ENCODE peak calls at places on chromosome 1, in nine cellular contexts. N is CD8-positive, alpha-beta T cell; K is epithelial cell of esophagus; W is pancreas; X is body of pancreas; V is fibroblast of lung; E is iPS DF 6.9; I is CD8-positive, alpha-beta memory T cell; S is stomach. C is an unnamed sample.

GRCh38 chr1:156379420-156380165 is 10.6 kb downstream of the RHBG start:
- DNase-seq in E (no peak), K (no peak), X (no peak), S (no peak), N (no peak), V (no peak), I (no peak), W (no peak), C (no peak)

GRCh38 chr1:200207711-200208126 is 180.2 kb downstream of the NR5A2 start:
- DNase-seq in W (no peak), S (no peak), X (no peak), E (no peak), V (peak; percentile 49), K (peak; percentile 16), N (no peak), I (no peak), C (peak; percentile 50)

GRCh38 chr1:191788551-191788950 is 369.7 kb upstream of the RGS18 start:
- DNase-seq in I (no peak), K (no peak), X (no peak), W (no peak), E (no peak), S (no peak), N (no peak), V (no peak), C (no peak)

GRCh38 chr1:97163591-97164275 is 442.1 kb downstream of the PTBP2 start:
- DNase-seq in V (no peak), N (no peak), W (no peak), X (no peak), I (no peak), E (no peak), S (no peak), K (no peak), C (peak; percentile 7)

GRCh38 chr1:116346943-116347673 is 25.9 kb upstream of the ATP1A1 start:
- DNase-seq in W (no peak), K (no peak), X (no peak), S (no peak), I (no peak), E (no peak), V (no peak), N (no peak), C (no peak)

GRCh38 chr1:67942269-67942668 is 108.2 kb downstream of the DIRAS3 start:
- DNase-seq in E (no peak), X (no peak), S (no peak), N (no peak), K (no peak), I (no peak), V (peak; percentile 53), W (no peak), C (no peak)

GRCh38 chr1:212609701-212610574 is 1.4 kb downstream of the ATF3 start:
- DNase-seq in K (no peak), V (peak; percentile 37), N (no peak), X (peak; percentile 34), W (no peak), S (no peak), I (no peak), E (no peak), C (no peak)

GRCh38 chr1:168531605-168532345 is 12.0 kb downstream of the XCL2 start:
- DNase-seq in S (no peak), E (no peak), V (no peak), K (no peak), N (no peak), W (no peak), X (no peak), I (no peak), C (peak; percentile 70)

GRCh38 chr1:41673806-41674205 is 189.3 kb upstream of the EDN2 start:
- DNase-seq in S (no peak), K (no peak), E (no peak), N (peak; percentile 66), V (no peak), I (no peak), X (no peak), W (no peak), C (peak; percentile 91)

GRCh38 chr1:3196577-3197245 is 127.7 kb downstream of the PRDM16 start:
- DNase-seq in E (no peak), W (no peak), K (no peak), N (no peak), V (no peak), X (no peak), S (no peak), I (no peak), C (no peak)

GRCh38 chr1:43932786-43933385 is 715 bp upstream of the ARTN start:
- DNase-seq in V (peak; percentile 36), I (no peak), S (no peak), X (no peak), W (no peak), N (no peak), K (peak; percentile 82), E (no peak), C (no peak)

GRCh38 chr1:31038360-31038759 is 27.2 kb downstream of the PUM1 start:
- DNase-seq in V (peak; percentile 55), S (no peak), E (no peak), I (no peak), W (no peak), K (peak; percentile 70), X (no peak), N (no peak), C (no peak)

GRCh38 chr1:43711049-43711448 is 3.7 kb downstream of the ST3GAL3 start:
- DNase-seq in E (no peak), V (peak; percentile 80), N (no peak), W (no peak), I (no peak), X (no peak), K (peak; percentile 91), S (no peak), C (no peak)

GRCh38 chr1:236854602-236854978 is 59.5 kb downstream of the MTR start:
- DNase-seq in K (peak; percentile 76), N (no peak), W (no peak), E (no peak), X (no peak), I (no peak), S (no peak), V (no peak), C (no peak)

GRCh38 chr1:44296067-44296466 is 59.0 kb downstream of the ERI3 start:
- DNase-seq in S (no peak), V (no peak), E (no peak), K (no peak), X (no peak), N (no peak), I (no peak), W (no peak), C (no peak)

GRCh38 chr1:198079432-198079951 is 77.3 kb upstream of the NEK7 start:
- DNase-seq in E (no peak), N (no peak), I (no peak), K (no peak), W (no peak), X (no peak), V (no peak), S (no peak), C (no peak)

GRCh38 chr1:205312866-205313680 is 8.5 kb downstream of the NUAK2 start:
- DNase-seq in S (no peak), X (no peak), K (no peak), W (no peak), I (no peak), V (no peak), N (no peak), E (no peak), C (no peak)

GRCh38 chr1:232980336-232980978 is 30.0 kb downstream of the NTPCR start:
- DNase-seq in E (no peak), I (no peak), S (no peak), W (no peak), X (no peak), N (no peak), K (no peak), V (no peak), C (no peak)

GRCh38 chr1:244362481-244362880 is 89.2 kb downstream of the ADSS2 start:
- DNase-seq in V (no peak), N (no peak), X (no peak), K (no peak), I (no peak), S (no peak), E (no peak), W (no peak), C (no peak)

GRCh38 chr1:244356371-244356770 is 95.3 kb downstream of the ADSS2 start:
- DNase-seq in E (no peak), W (no peak), V (no peak), X (no peak), N (no peak), S (no peak), I (no peak), K (no peak), C (no peak)

GRCh38 chr1:244367399-244368114 is 84.2 kb downstream of the ADSS2 start:
- DNase-seq in S (no peak), V (no peak), W (no peak), E (no peak), I (no peak), K (no peak), X (no peak), N (no peak), C (no peak)

GRCh38 chr1:244365821-244366220 is 85.9 kb downstream of the ADSS2 start:
- DNase-seq in N (no peak), X (no peak), S (no peak), K (no peak), V (peak; percentile 26), W (no peak), I (no peak), E (no peak), C (no peak)

GRCh38 chr1:244361764-244362473 is 89.8 kb downstream of the ADSS2 start:
- DNase-seq in N (no peak), S (no peak), V (peak; percentile 88), E (no peak), I (no peak), X (no peak), K (peak; percentile 22), W (no peak), C (no peak)
- H3K4me3 ChIP-seq in N (no peak overlapping the region), S (no peak overlapping the region), V (peak overlapping the region; percentile 48), E (no peak overlapping the region), I (no peak overlapping the region), X (no peak overlapping the region), K (no peak overlapping the region), W (no peak overlapping the region), C (no peak overlapping the region)

GRCh38 chr1:159161001-159161718 is 10.3 kb upstream of the CADM3 start:
- DNase-seq in V (peak; percentile 81), N (peak; percentile 73), X (peak; percentile 82), K (peak; percentile 86), E (no peak), W (peak; percentile 83), S (peak; percentile 68), I (peak; percentile 64), C (peak; percentile 55)
- H3K4me3 ChIP-seq in V (no peak overlapping the region), N (no peak overlapping the region), X (no peak overlapping the region), K (no peak overlapping the region), E (no peak overlapping the region), W (no peak overlapping the region), S (no peak overlapping the region), I (no peak overlapping the region), C (no peak overlapping the region)

GRCh38 chr1:27772071-27772470 is 948 bp upstream of the STX12 start:
- DNase-seq in E (no peak), I (no peak), N (no peak), W (no peak), K (no peak), V (peak; percentile 7), S (no peak), X (no peak), C (no peak)
- H3K4me3 ChIP-seq in E (no peak overlapping the region), I (peak overlapping the region; percentile 95), N (peak overlapping the region; percentile 94), W (no peak overlapping the region), K (no peak overlapping the region), V (peak overlapping the region; percentile 91), S (peak overlapping the region; percentile 96), X (no peak overlapping the region), C (no peak overlapping the region)

DNA sequence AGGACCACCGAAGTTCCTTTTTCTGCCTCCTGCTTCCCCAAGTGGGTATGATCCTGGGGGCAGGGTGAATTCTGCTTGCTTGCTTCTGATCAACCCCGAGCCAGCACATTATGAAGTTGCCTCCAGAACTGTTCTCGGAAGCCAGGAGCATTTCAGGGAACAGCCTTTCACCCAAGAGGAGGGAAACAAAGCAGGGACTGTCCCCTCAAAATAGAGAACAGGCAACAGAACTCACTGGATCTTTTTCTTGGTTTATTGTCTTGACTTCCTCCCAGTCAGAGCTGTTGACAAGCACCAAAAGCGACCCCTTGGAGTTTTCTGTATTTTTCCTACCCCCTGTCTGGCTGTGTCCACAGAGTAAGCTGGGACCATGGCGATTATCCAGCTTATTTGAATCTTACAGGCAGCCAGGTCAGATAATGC is 258.3 kb upstream of the SGIP1 start:
- DNase-seq in E (no peak), W (no peak), X (peak; percentile 46), N (no peak), V (no peak), I (no peak), S (no peak), K (no peak), C (no peak)
- H3K4me3 ChIP-seq in E (no peak overlapping the region), W (no peak overlapping the region), X (no peak overlapping the region), N (peak overlapping the region; percentile 4), V (no peak overlapping the region), I (peak overlapping the region; percentile 35), S (no peak overlapping the region), K (no peak overlapping the region), C (no peak overlapping the region)

C was measured in Jurkat, Clone E6-1.